ENCODE peak calls at places on chromosomes 6 and 20, in five cellular contexts. N is fibroblast of lung, F is MM.1S, B is AG04450, T is bronchial epithelial cell. Q is an unnamed sample.

GRCh38 chr6:118725944-118726343 is 74.6 kb upstream of the CEP85L start:
- DNase-seq in B (no peak), N (no peak), T (peak; percentile 11), F (no peak), Q (no peak)

GRCh38 chr20:64164123-64164836 is at the start of gene MYT1:
- DNase-seq in N (no peak), F (no peak), B (no peak), T (no peak), Q (no peak)

GRCh38 chr6:102686461-102686860 is 1293.0 kb downstream of the GRIK2 start:
- DNase-seq in F (no peak), N (no peak), T (no peak), B (no peak), Q (no peak)

GRCh38 chr6:69789573-69789972 is 7.2 kb downstream of the LMBRD1 start:
- DNase-seq in T (no peak), F (no peak), B (no peak), N (no peak), Q (no peak)

GRCh38 chr6:11953641-11954040 is 58.5 kb upstream of the HIVEP1 start:
- DNase-seq in N (no peak), F (no peak), T (no peak), B (no peak), Q (no peak)

GRCh38 chr6:42104807-42105713 is 37.4 kb downstream of the C6orf132 start:
- DNase-seq in B (no peak), T (no peak), F (no peak), N (no peak), Q (no peak)

GRCh38 chr6:106187424-106187982 is 101.4 kb downstream of the PRDM1 start:
- DNase-seq in T (no peak), B (no peak), F (no peak), N (no peak), Q (no peak)

GRCh38 chr6:146859795-146860495 is 261.2 kb downstream of the ADGB start:
- DNase-seq in N (peak; percentile 21), B (no peak), F (no peak), T (peak; percentile 47), Q (no peak)

GRCh38 chr6:130324657-130325056 is 41.2 kb upstream of the TMEM200A start:
- DNase-seq in B (peak; percentile 62), F (no peak), T (peak; percentile 23), N (peak; percentile 72), Q (no peak)

GRCh38 chr6:54847799-54848597 is 1.4 kb downstream of the FAM83B start:
- DNase-seq in N (peak; percentile 46), T (peak; percentile 97), B (peak; percentile 11), F (no peak), Q (peak; percentile 6)

GRCh38 chr6:14612016-14612415 is 494.4 kb downstream of the CD83 start:
- DNase-seq in F (no peak), N (peak; percentile 27), T (peak; percentile 63), B (peak; percentile 15), Q (peak; percentile 2)

GRCh38 chr20:50673146-50673830 is 18.1 kb downstream of the RIPOR3 start:
- DNase-seq in F (no peak), B (no peak), T (no peak), N (no peak), Q (no peak)

GRCh38 chr6:113122060-113122459 is 735.1 kb upstream of the MARCKS start:
- DNase-seq in F (no peak), T (peak; percentile 83), B (no peak), N (peak; percentile 76), Q (peak; percentile 68)

GRCh38 chr6:47413752-47414516 is 63.7 kb upstream of the CD2AP start:
- DNase-seq in B (peak; percentile 23), F (peak; percentile 53), T (peak; percentile 74), N (peak; percentile 82), Q (peak; percentile 16)

GRCh38 chr6:170080169-170080827 is 210.6 kb downstream of the DLL1 start:
- DNase-seq in B (no peak), F (no peak), T (no peak), N (no peak), Q (no peak)

GRCh38 chr6:141848029-141848890 is 284.5 kb upstream of the GJE1 start:
- DNase-seq in T (peak; percentile 5), F (peak; percentile 33), N (no peak), B (no peak), Q (no peak)

GRCh38 chr20:1005452-1006027 is 3.4 kb upstream of the RSPO4 start:
- DNase-seq in T (peak; percentile 66), F (peak; percentile 61), N (peak; percentile 2), B (no peak), Q (no peak)

GRCh38 chr6:18893540-18894269 is 506.6 kb downstream of the RNF144B start:
- DNase-seq in B (no peak), F (no peak), N (no peak), T (no peak), Q (no peak)

GRCh38 chr6:157988700-157989063 is 7.0 kb downstream of the SYNJ2 start:
- DNase-seq in F (no peak), B (no peak), T (no peak), N (no peak), Q (no peak)

GRCh38 chr6:66533921-66534404 is 826.9 kb upstream of the EYS start:
- DNase-seq in B (no peak), N (no peak), F (no peak), T (no peak), Q (no peak)

GRCh38 chr20:53527196-53527595 is 66.4 kb downstream of the ZNF217 start:
- DNase-seq in T (no peak), F (no peak), B (no peak), N (no peak), Q (no peak)

GRCh38 chr6:8556370-8557018 is 121.1 kb upstream of the SLC35B3 start:
- DNase-seq in T (peak; percentile 97), F (no peak), N (peak; percentile 72), B (no peak), Q (peak; percentile 35)

GRCh38 chr20:10665027-10665561 is 8.7 kb downstream of the JAG1 start:
- DNase-seq in N (no peak), F (no peak), B (no peak), T (peak; percentile 85), Q (no peak)

GRCh38 chr6:159874475-159874874 is 16.3 kb upstream of the MAS1 start:
- DNase-seq in T (no peak), F (no peak), N (peak; percentile 21), B (no peak), Q (no peak)

GRCh38 chr20:924639-925038 is 8.5 kb upstream of the ANGPT4 start:
- DNase-seq in N (no peak), T (no peak), F (no peak), B (no peak), Q (no peak)

GRCh38 chr6:26421259-26422144 is 18.8 kb upstream of the BTN3A3 start:
- DNase-seq in N (peak; percentile 93), B (peak; percentile 78), T (peak; percentile 89), F (peak; percentile 81), Q (peak; percentile 83)

GRCh38 chr6:14729186-14729871 is 516.5 kb upstream of the JARID2 start:
- DNase-seq in N (no peak), F (no peak), B (no peak), T (no peak), Q (no peak)

DNA sequence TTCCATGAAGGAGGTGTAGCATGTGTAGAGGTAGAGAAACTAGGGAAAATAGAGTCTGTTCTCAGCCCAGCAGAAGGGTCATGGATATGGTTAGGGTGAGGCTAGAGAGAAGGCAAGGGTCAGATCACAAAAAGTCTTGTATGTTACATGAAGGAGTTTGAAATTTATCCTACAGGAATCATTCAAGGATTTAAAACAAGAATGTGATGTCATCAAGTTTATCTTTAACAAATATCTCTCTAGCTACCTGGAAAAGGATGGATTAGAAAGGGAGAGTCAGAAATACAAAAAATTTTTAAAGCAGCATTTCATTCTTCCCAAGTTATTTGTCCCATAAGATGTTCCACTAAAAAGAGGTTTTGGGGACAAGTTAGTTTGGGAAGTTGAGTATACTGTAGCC is 4.4 kb upstream of the CHD6 start:
- DNase-seq in B (no peak), T (no peak), N (no peak), F (no peak), Q (no peak)
- H3K4me3 ChIP-seq in B (no peak overlapping the region), T (no peak overlapping the region), N (no peak overlapping the region), F (no peak overlapping the region), Q (no peak overlapping the region)

DNA sequence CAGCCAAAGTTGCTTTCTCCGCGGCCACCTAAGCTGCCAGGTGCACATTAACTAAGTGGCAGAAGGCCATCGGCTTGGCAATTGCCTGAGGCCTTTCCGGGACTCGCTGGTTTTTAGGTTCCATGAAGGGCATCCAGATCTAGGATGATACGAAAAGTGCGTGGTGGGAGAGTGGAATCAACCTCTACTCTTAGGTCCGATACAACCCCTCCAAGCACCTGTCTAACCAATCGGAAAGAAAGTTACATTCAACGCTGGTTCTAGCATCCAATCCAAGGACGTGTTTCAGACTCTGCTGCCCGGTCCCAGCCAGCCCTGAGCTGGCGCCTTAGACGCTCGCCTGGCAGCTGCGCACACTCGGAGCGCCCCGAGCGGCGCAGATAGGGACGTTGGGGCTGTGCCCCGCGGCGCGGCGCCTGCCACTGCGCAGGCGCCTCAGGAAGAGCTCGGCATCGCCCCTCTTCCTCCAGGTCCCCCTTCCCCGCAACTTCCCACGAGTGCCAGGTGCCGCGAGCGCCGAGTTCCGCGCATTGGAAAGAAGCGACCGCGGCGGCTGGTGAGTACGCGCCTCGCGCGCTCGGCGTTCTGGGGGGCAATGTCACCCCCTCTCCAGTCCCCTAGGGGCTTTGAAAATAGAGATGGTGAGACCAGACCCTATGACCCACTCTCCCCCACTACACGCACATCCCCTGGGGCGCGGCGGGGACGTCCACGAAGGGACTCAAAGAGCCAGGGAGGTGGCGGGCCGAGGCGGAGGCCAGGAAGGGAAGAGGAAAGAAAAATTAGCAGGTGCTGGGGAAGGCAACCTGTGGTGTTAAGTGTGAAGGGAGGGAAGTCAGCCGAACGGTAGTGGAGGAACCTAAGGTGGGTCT is at the start of gene ENPP4:
- DNase-seq in T (peak; percentile 78), F (peak; percentile 93), B (no peak), N (peak; percentile 77), Q (peak; percentile 27)
- TF ChIP-seq CTCF in T (no peak), F (peak; percentile 8), B (no peak), N (no peak), Q (no peak)

GRCh38 chr20:58753929-58754551 is 61.4 kb downstream of the NPEPL1 start:
- DNase-seq in N (no peak), T (no peak), B (no peak), F (no peak), Q (no peak)

GRCh38 chr20:58753267-58753928 is 60.8 kb downstream of the NPEPL1 start:
- DNase-seq in N (no peak), T (no peak), F (no peak), B (no peak), Q (no peak)

GRCh38 chr20:58749979-58750378 is 57.4 kb downstream of the NPEPL1 start:
- DNase-seq in B (no peak), N (no peak), F (no peak), T (no peak), Q (no peak)

GRCh38 chr20:58752565-58752964 is 60.0 kb downstream of the NPEPL1 start:
- DNase-seq in B (no peak), T (no peak), N (no peak), F (no peak), Q (no peak)

GRCh38 chr20:58751956-58752355 is 59.4 kb downstream of the NPEPL1 start:
- DNase-seq in N (no peak), F (no peak), B (no peak), T (no peak), Q (no peak)
- H3K27me3 ChIP-seq in N (peaks cover 10% of the 10 kb centered on the region), F (peaks cover 97% of the 10 kb centered on the region), B (peaks cover 11% of the 10 kb centered on the region), T (no peaks in the 10 kb centered on the region), Q (peaks cover 15% of the 10 kb centered on the region)

DNA sequence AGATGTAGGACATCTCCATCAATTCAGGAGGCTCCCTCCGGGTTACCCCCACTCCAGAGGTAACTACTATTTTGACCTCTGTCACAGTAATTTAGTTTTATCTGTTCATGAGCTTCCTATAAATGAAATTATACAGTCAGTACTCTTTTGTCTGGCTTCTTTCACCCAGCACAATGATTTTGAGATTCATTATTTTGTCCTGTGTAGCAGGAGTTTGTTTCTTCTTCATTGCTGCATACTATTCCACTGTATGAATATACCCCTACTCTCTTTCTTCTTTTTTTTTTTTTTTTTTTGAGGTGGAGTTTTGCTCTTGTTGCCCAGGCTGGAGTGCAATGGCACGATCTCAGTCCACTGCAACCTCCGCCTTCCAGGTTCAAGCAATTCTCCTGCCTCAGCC is 11.8 kb upstream of the AP5S1 start:
- DNase-seq in F (no peak), T (no peak), N (no peak), B (no peak), Q (no peak)
- H3K4me3 ChIP-seq in F (no peak overlapping the region), T (no peak overlapping the region), N (peak overlapping the region; percentile 30), B (no peak overlapping the region), Q (no peak overlapping the region)